ENCODE peak calls at places on chromosomes 2 and 18, in six cellular contexts. X, C, M, N, A and Y are unnamed samples.

GRCh38 chr18:78221496-78221895 is 758.1 kb upstream of the SALL3 start:
- DNase-seq in C (no peak), A (no peak), M (no peak), X (no peak), N (no peak), Y (no peak)

GRCh38 chr2:29182920-29183319 is 67.7 kb downstream of the CLIP4 start:
- DNase-seq in N (no peak), A (no peak), X (no peak), C (no peak), M (no peak), Y (no peak)

GRCh38 chr2:177651833-177652232 is 259.3 kb downstream of the AGPS start:
- DNase-seq in N (no peak), A (no peak), C (no peak), X (no peak), M (no peak), Y (no peak)

GRCh38 chr18:25862881-25863600 is 227.4 kb downstream of the SS18 start:
- DNase-seq in X (no peak), A (no peak), M (no peak), N (no peak), C (no peak), Y (no peak)

GRCh38 chr2:38515155-38516074 is 87.3 kb downstream of the HNRNPLL start:
- DNase-seq in C (no peak), X (peak; percentile 37), N (no peak), M (no peak), A (peak; percentile 84), Y (peak; percentile 84)

GRCh38 chr2:98455494-98455976 is 10.9 kb downstream of the INPP4A start:
- DNase-seq in C (peak; percentile 55), A (peak; percentile 26), N (peak; percentile 48), X (no peak), M (no peak), Y (no peak)

GRCh38 chr2:233479616-233480489 is 86.7 kb downstream of the USP40 start:
- DNase-seq in X (no peak), M (no peak), C (no peak), N (no peak), A (peak; percentile 28), Y (no peak)

GRCh38 chr2:238158807-238159539 is at the start of gene ERFE:
- DNase-seq in A (no peak), X (peak; percentile 83), N (no peak), C (peak; percentile 87), M (peak; percentile 79), Y (no peak)

GRCh38 chr18:53458944-53459580 is 765.4 kb downstream of the MBD2 start:
- DNase-seq in A (no peak), M (no peak), N (no peak), C (no peak), X (no peak), Y (no peak)

GRCh38 chr2:126495189-126495588 is 160.8 kb upstream of the GYPC start:
- DNase-seq in M (no peak), N (no peak), X (no peak), C (no peak), A (no peak), Y (no peak)

GRCh38 chr2:210502997-210503621 is 26.6 kb upstream of the LANCL1 start:
- DNase-seq in N (no peak), M (peak; percentile 57), X (peak; percentile 55), A (peak; percentile 44), C (peak; percentile 41), Y (no peak)

GRCh38 chr18:4157339-4157738 is 297.8 kb downstream of the DLGAP1 start:
- DNase-seq in N (no peak), X (no peak), C (no peak), A (no peak), M (no peak), Y (no peak)